ENCODE peak calls at places on chromosome 14, in six cellular contexts. V, M, A, Q, I and P are unnamed samples.

GRCh38 chr14:105473677-105474477 is 744 bp upstream of the CRIP2 start:
- DNase-seq in V (peak), M (peak), A (peak), Q (peak), I (peak), P (no peak)

GRCh38 chr14:77040995-77041744 is 12.7 kb upstream of the IRF2BPL start:
- DNase-seq in V (no peak), M (no peak), A (no peak), Q (no peak), I (no peak), P (no peak)

GRCh38 chr14:35418093-35418492 is 13.5 kb upstream of the NFKBIA start:
- DNase-seq in V (no peak), M (no peak), A (no peak), Q (no peak), I (no peak), P (no peak)

GRCh38 chr14:68131907-68132306 is 312.3 kb downstream of the RAD51B start:
- DNase-seq in V (no peak), M (no peak), A (no peak), Q (no peak), I (no peak), P (no peak)

GRCh38 chr14:99732436-99733220 is 48.5 kb downstream of the CYP46A1 start:
- DNase-seq in V (no peak), M (no peak), A (no peak), Q (no peak), I (no peak), P (no peak)

GRCh38 chr14:68546839-68547238 is 246.0 kb downstream of the ZFP36L1 start:
- DNase-seq in V (no peak), M (no peak), A (no peak), Q (no peak), I (peak), P (no peak)

GRCh38 chr14:24268225-24268624 is 3.2 kb downstream of the RABGGTA start:
- DNase-seq in V (no peak), M (no peak), A (no peak), Q (no peak), I (no peak), P (no peak)

GRCh38 chr14:24965934-24966593 is 83.9 kb downstream of the STXBP6 start:
- DNase-seq in V (peak), M (no peak), A (no peak), Q (no peak), I (peak), P (no peak)

GRCh38 chr14:51677276-51677675 is 25.6 kb downstream of the FRMD6 start:
- DNase-seq in V (no peak), M (no peak), A (no peak), Q (no peak), I (no peak), P (no peak)

GRCh38 chr14:79597561-79597960 is 613.7 kb downstream of the DIO2 start:
- DNase-seq in V (no peak), M (no peak), A (no peak), Q (no peak), I (no peak), P (no peak)

GRCh38 chr14:55366271-55366670 is 45.4 kb downstream of the ATG14 start:
- DNase-seq in V (no peak), M (no peak), A (no peak), Q (no peak), I (peak), P (no peak)

GRCh38 chr14:58822856-58823255 is 185.1 kb downstream of the DACT1 start:
- DNase-seq in V (no peak), M (no peak), A (no peak), Q (no peak), I (no peak), P (no peak)

GRCh38 chr14:67418368-67419174 is 6.6 kb upstream of the PLEK2 start:
- DNase-seq in V (peak), M (no peak), A (no peak), Q (no peak), I (peak), P (no peak)